ENCODE peak calls at places on chromosomes 16 and 17, in eight cellular contexts. One of them, this sample, is unnamed.

GRCh38 chr17:76223802-76224201 is 16.5 kb downstream of the RNF157 start:
- DNase-seq in body of pancreas: no peak
- DNase-seq in endothelial cell of umbilical vein: no peak
- DNase-seq in fibroblast of villous mesenchyme: no peak
- DNase-seq in endodermal cell: no peak
- DNase-seq in heart left ventricle: no peak
- DNase-seq in stomach: no peak
- DNase-seq in lung: no peak
- DNase-seq in this sample: no peak

GRCh38 chr17:49952209-49952911 is 16.6 kb upstream of the DLX4 start:
- DNase-seq in endothelial cell of umbilical vein: peak
- DNase-seq in endodermal cell: peak
- DNase-seq in stomach: peak
- DNase-seq in lung: peak
- DNase-seq in heart left ventricle: peak
- DNase-seq in fibroblast of villous mesenchyme: peak
- DNase-seq in body of pancreas: peak
- DNase-seq in this sample: peak

GRCh38 chr17:57090560-57091185 is 5.6 kb downstream of the AKAP1 start:
- DNase-seq in lung: no peak
- DNase-seq in heart left ventricle: no peak
- DNase-seq in fibroblast of villous mesenchyme: peak
- DNase-seq in endodermal cell: no peak
- DNase-seq in endothelial cell of umbilical vein: no peak
- DNase-seq in stomach: no peak
- DNase-seq in body of pancreas: no peak
- DNase-seq in this sample: no peak

GRCh38 chr16:3674513-3675295 is 20.2 kb downstream of the DNASE1 start:
- DNase-seq in stomach: no peak
- DNase-seq in endodermal cell: peak
- DNase-seq in fibroblast of villous mesenchyme: no peak
- DNase-seq in endothelial cell of umbilical vein: no peak
- DNase-seq in heart left ventricle: no peak
- DNase-seq in lung: no peak
- DNase-seq in body of pancreas: no peak
- DNase-seq in this sample: no peak

GRCh38 chr16:57887711-57888110 is 83.2 kb downstream of the CNGB1 start:
- DNase-seq in heart left ventricle: no peak
- DNase-seq in endodermal cell: no peak
- DNase-seq in endothelial cell of umbilical vein: no peak
- DNase-seq in lung: no peak
- DNase-seq in body of pancreas: no peak
- DNase-seq in stomach: no peak
- DNase-seq in fibroblast of villous mesenchyme: no peak
- DNase-seq in this sample: no peak

GRCh38 chr17:82201498-82201910 is 11.1 kb downstream of the CCDC57 start:
- DNase-seq in fibroblast of villous mesenchyme: no peak
- DNase-seq in heart left ventricle: no peak
- DNase-seq in endodermal cell: no peak
- DNase-seq in lung: no peak
- DNase-seq in endothelial cell of umbilical vein: no peak
- DNase-seq in body of pancreas: no peak
- DNase-seq in stomach: peak
- DNase-seq in this sample: no peak

GRCh38 chr17:64036198-64036922 is 15.9 kb upstream of the ICAM2 start:
- DNase-seq in body of pancreas: no peak
- DNase-seq in endothelial cell of umbilical vein: no peak
- DNase-seq in lung: no peak
- DNase-seq in heart left ventricle: no peak
- DNase-seq in endodermal cell: peak
- DNase-seq in fibroblast of villous mesenchyme: no peak
- DNase-seq in stomach: no peak
- DNase-seq in this sample: no peak

GRCh38 chr16:81649561-81649960 is 129.5 kb upstream of the PLCG2 start:
- DNase-seq in body of pancreas: no peak
- DNase-seq in endodermal cell: no peak
- DNase-seq in endothelial cell of umbilical vein: no peak
- DNase-seq in lung: no peak
- DNase-seq in stomach: no peak
- DNase-seq in fibroblast of villous mesenchyme: no peak
- DNase-seq in heart left ventricle: no peak
- DNase-seq in this sample: no peak

GRCh38 chr17:65531508-65532431 is 29.7 kb downstream of the AXIN2 start:
- DNase-seq in stomach: peak
- DNase-seq in lung: peak
- DNase-seq in fibroblast of villous mesenchyme: peak
- DNase-seq in body of pancreas: peak
- DNase-seq in heart left ventricle: peak
- DNase-seq in endothelial cell of umbilical vein: no peak
- DNase-seq in endodermal cell: peak
- DNase-seq in this sample: peak

GRCh38 chr17:5354886-5355415 is 64.5 kb downstream of the NUP88 start:
- DNase-seq in fibroblast of villous mesenchyme: no peak
- DNase-seq in endothelial cell of umbilical vein: no peak
- DNase-seq in lung: no peak
- DNase-seq in endodermal cell: no peak
- DNase-seq in body of pancreas: no peak
- DNase-seq in stomach: no peak
- DNase-seq in heart left ventricle: no peak
- DNase-seq in this sample: no peak

GRCh38 chr16:73116576-73116975 is 68.6 kb upstream of the ZFHX3 start:
- DNase-seq in heart left ventricle: no peak
- DNase-seq in fibroblast of villous mesenchyme: no peak
- DNase-seq in endothelial cell of umbilical vein: no peak
- DNase-seq in lung: no peak
- DNase-seq in endodermal cell: no peak
- DNase-seq in body of pancreas: no peak
- DNase-seq in stomach: no peak
- DNase-seq in this sample: no peak

GRCh38 chr16:23494188-23494587 is 16.1 kb downstream of the GGA2 start:
- DNase-seq in fibroblast of villous mesenchyme: no peak
- DNase-seq in endothelial cell of umbilical vein: no peak
- DNase-seq in heart left ventricle: no peak
- DNase-seq in body of pancreas: no peak
- DNase-seq in lung: peak
- DNase-seq in stomach: no peak
- DNase-seq in endodermal cell: no peak
- DNase-seq in this sample: no peak

GRCh38 chr16:85563515-85564276 is 49.4 kb upstream of the GSE1 start:
- DNase-seq in heart left ventricle: peak
- DNase-seq in lung: peak
- DNase-seq in body of pancreas: peak
- DNase-seq in stomach: peak
- DNase-seq in endothelial cell of umbilical vein: peak
- DNase-seq in endodermal cell: peak
- DNase-seq in fibroblast of villous mesenchyme: peak
- DNase-seq in this sample: peak
- H3K4me3 ChIP-seq in heart left ventricle: no peak
- H3K4me3 ChIP-seq in lung: no peak
- H3K4me3 ChIP-seq in body of pancreas: no peak
- H3K4me3 ChIP-seq in stomach: peak
- H3K4me3 ChIP-seq in endothelial cell of umbilical vein: no peak
- H3K4me3 ChIP-seq in endodermal cell: no peak
- H3K4me3 ChIP-seq in fibroblast of villous mesenchyme: no peak
- H3K4me3 ChIP-seq in this sample: no peak

DNA sequence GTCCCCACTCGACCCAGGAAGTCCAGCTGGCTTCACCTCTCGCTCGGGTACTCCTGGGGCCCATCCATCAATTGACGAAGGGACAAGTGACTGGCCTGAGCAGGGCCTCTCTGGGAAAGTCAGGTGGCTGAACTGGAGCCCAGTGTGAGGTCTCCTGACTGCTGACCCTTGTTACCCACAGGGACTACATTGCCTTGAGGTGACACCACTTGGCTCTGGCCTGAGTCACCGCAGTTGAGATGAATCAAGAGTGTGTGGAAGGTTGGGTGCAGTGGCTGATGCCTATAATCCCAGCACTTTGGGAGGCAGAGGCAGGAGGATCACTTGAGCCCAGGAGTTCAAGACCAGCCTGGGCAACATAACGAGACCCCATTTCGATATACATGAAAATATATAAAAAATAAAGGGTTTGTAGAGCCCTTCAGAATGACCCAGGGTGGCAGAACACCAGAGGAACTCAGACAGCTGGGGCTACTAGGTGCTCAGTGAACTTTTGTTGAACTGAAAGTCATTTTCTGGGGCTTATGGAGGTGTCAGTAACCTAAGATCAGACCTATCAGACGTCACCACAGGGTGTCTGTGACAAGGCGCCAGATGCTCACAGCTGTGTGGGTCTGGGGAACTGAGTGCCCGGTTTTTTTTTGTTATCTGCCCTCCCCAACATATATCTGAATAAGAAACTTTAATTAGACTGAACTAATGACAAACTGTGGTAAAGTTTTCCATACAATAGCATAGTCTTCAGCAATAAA is 14.8 kb upstream of the ZFP90 start:
- DNase-seq in lung: no peak
- DNase-seq in body of pancreas: no peak
- DNase-seq in endothelial cell of umbilical vein: no peak
- DNase-seq in stomach: no peak
- DNase-seq in fibroblast of villous mesenchyme: no peak
- DNase-seq in heart left ventricle: no peak
- DNase-seq in endodermal cell: no peak
- DNase-seq in this sample: no peak
- TF ChIP-seq CTCF in lung: no peak
- TF ChIP-seq CTCF in body of pancreas: no peak
- TF ChIP-seq CTCF in endothelial cell of umbilical vein: no peak
- TF ChIP-seq CTCF in stomach: no peak
- TF ChIP-seq CTCF in fibroblast of villous mesenchyme: no peak
- TF ChIP-seq CTCF in heart left ventricle: no peak
- TF ChIP-seq CTCF in endodermal cell: no peak
- TF ChIP-seq CTCF in this sample: no peak

GRCh38 chr16:85800321-85800669 is 800 bp downstream of the COX4I1 start:
- DNase-seq in heart left ventricle: no peak
- DNase-seq in endodermal cell: no peak
- DNase-seq in stomach: no peak
- DNase-seq in body of pancreas: no peak
- DNase-seq in endothelial cell of umbilical vein: no peak
- DNase-seq in fibroblast of villous mesenchyme: no peak
- DNase-seq in lung: no peak
- DNase-seq in this sample: no peak

GRCh38 chr16:85805442-85806045 is 6.0 kb downstream of the COX4I1 start:
- DNase-seq in stomach: no peak
- DNase-seq in lung: no peak
- DNase-seq in endodermal cell: no peak
- DNase-seq in fibroblast of villous mesenchyme: no peak
- DNase-seq in endothelial cell of umbilical vein: no peak
- DNase-seq in body of pancreas: no peak
- DNase-seq in heart left ventricle: no peak
- DNase-seq in this sample: no peak

GRCh38 chr16:85799497-85800320 is at the start of the genes COX4I1 and EMC8:
- DNase-seq in endothelial cell of umbilical vein: peak
- DNase-seq in lung: peak
- DNase-seq in fibroblast of villous mesenchyme: peak
- DNase-seq in stomach: peak
- DNase-seq in endodermal cell: peak
- DNase-seq in heart left ventricle: peak
- DNase-seq in body of pancreas: peak
- DNase-seq in this sample: peak

GRCh38 chr16:85806539-85806938 is 7.0 kb downstream of the COX4I1 start:
- DNase-seq in stomach: no peak
- DNase-seq in fibroblast of villous mesenchyme: no peak
- DNase-seq in body of pancreas: no peak
- DNase-seq in endothelial cell of umbilical vein: no peak
- DNase-seq in lung: no peak
- DNase-seq in endodermal cell: no peak
- DNase-seq in heart left ventricle: no peak
- DNase-seq in this sample: no peak

DNA sequence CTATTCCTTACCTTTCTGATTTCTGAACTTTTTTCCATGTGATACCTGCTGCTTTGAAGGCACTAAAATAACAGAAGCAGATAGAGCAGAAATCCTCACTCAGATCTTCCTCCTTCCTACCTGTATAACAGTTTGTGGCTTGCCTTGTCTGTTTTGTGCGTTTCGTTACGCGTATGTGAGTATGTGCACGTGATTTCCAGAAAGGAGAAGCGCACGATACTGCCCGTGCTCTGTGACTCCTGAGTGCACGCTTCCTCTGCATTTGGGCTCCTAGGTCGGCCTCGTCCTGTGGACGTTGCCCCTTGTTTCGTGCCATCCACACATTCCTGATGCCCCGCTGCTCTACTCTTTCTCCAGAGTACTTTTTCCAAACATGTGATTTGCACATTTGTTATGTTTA is 4.1 kb downstream of the COX4I1 start:
- DNase-seq in lung: no peak
- DNase-seq in endodermal cell: no peak
- DNase-seq in fibroblast of villous mesenchyme: no peak
- DNase-seq in stomach: no peak
- DNase-seq in heart left ventricle: no peak
- DNase-seq in endothelial cell of umbilical vein: no peak
- DNase-seq in body of pancreas: no peak
- DNase-seq in this sample: no peak
- H3K4me3 ChIP-seq in lung: no peak
- H3K4me3 ChIP-seq in endodermal cell: no peak
- H3K4me3 ChIP-seq in fibroblast of villous mesenchyme: no peak
- H3K4me3 ChIP-seq in stomach: no peak
- H3K4me3 ChIP-seq in heart left ventricle: no peak
- H3K4me3 ChIP-seq in endothelial cell of umbilical vein: no peak
- H3K4me3 ChIP-seq in body of pancreas: no peak
- H3K4me3 ChIP-seq in this sample: no peak

GRCh38 chr16:87681990-87682570 is 79.8 kb downstream of the JPH3 start:
- DNase-seq in endodermal cell: peak
- DNase-seq in lung: no peak
- DNase-seq in body of pancreas: no peak
- DNase-seq in heart left ventricle: no peak
- DNase-seq in endothelial cell of umbilical vein: peak
- DNase-seq in stomach: no peak
- DNase-seq in fibroblast of villous mesenchyme: peak
- DNase-seq in this sample: no peak
- TF ChIP-seq CTCF in endodermal cell: peak
- TF ChIP-seq CTCF in lung: no peak
- TF ChIP-seq CTCF in body of pancreas: no peak
- TF ChIP-seq CTCF in heart left ventricle: no peak
- TF ChIP-seq CTCF in endothelial cell of umbilical vein: peak
- TF ChIP-seq CTCF in stomach: no peak
- TF ChIP-seq CTCF in fibroblast of villous mesenchyme: peak
- TF ChIP-seq CTCF in this sample: no peak

DNA sequence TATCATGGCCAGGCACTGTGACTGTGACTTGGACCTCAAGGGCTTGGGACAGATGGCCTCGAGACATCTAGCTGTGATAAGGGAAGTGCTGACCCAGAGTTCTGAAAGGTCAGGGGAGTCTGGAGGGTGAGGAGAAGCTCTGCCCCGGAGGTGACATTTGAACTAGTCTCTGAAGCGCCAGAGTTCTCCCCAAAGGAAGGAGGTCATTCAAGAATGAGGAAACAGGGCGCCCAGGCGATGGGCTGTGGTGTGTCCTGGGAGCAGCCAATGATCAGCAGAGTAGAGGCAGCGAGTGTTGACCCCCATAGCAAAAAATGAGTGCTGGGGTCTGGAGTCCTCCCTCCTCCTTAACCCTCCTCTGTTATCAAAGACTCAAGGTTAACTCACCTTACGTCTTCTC is 4.9 kb downstream of the STARD3 start:
- DNase-seq in fibroblast of villous mesenchyme: no peak
- DNase-seq in body of pancreas: no peak
- DNase-seq in heart left ventricle: no peak
- DNase-seq in lung: no peak
- DNase-seq in endodermal cell: no peak
- DNase-seq in stomach: no peak
- DNase-seq in endothelial cell of umbilical vein: no peak
- DNase-seq in this sample: no peak
- H3K4me3 ChIP-seq in fibroblast of villous mesenchyme: no peak
- H3K4me3 ChIP-seq in body of pancreas: no peak
- H3K4me3 ChIP-seq in heart left ventricle: no peak
- H3K4me3 ChIP-seq in lung: no peak
- H3K4me3 ChIP-seq in endodermal cell: no peak
- H3K4me3 ChIP-seq in stomach: no peak
- H3K4me3 ChIP-seq in endothelial cell of umbilical vein: no peak
- H3K4me3 ChIP-seq in this sample: no peak

This sample was measured in mucosa of descending colon.